ENCODE peak calls at places on chromosomes 4 and X, in four cellular contexts. D is upper lobe of left lung, M is B cell, O is GM23338. W is an unnamed sample.

GRCh38 chr4:121464854-121465253 is 84.0 kb upstream of the QRFPR start:
- DNase-seq in D (no peak), M (no peak), O (peak; percentile 37), W (no peak)

GRCh38 chr4:30719363-30720020 is 677 bp upstream of the PCDH7 start:
- DNase-seq in D (no peak), M (no peak), O (peak; percentile 83), W (no peak)

GRCh38 chr4:30938956-30939528 is 218.9 kb downstream of the PCDH7 start:
- DNase-seq in D (no peak), M (no peak), O (no peak), W (no peak)

GRCh38 chr4:6573986-6574746 is 823 bp upstream of the MAN2B2 start:
- DNase-seq in D (no peak), M (no peak), O (peak; percentile 19), W (no peak)

GRCh38 chr4:127782025-127782274 is 172 bp upstream of the HSPA4L start:
- DNase-seq in D (peak; percentile 81), M (no peak), O (peak; percentile 91), W (no peak)

GRCh38 chr4:74934016-74934821 is 1.3 kb downstream of the PARM1 start:
- DNase-seq in D (peak; percentile 74), M (peak; percentile 34), O (peak; percentile 74), W (no peak)

GRCh38 chrX:103817502-103817901 is 14.6 kb downstream of the RAB9B start:
- DNase-seq in D (no peak), M (peak; percentile 69), O (peak; percentile 63), W (no peak)

GRCh38 chr4:121062466-121062975 is 9.8 kb downstream of the NDNF start:
- DNase-seq in D (no peak), M (no peak), O (peak; percentile 8), W (no peak)

GRCh38 chr4:2061208-2062131 is 2.3 kb downstream of the NAT8L start:
- DNase-seq in D (no peak), M (no peak), O (no peak), W (no peak)

GRCh38 chr4:169626328-169627282 is 6.2 kb downstream of the CLCN3 start:
- DNase-seq in D (no peak), M (no peak), O (no peak), W (no peak)

GRCh38 chr4:69881173-69881773 is 21.3 kb upstream of the SULT1E1 start:
- DNase-seq in D (peak; percentile 30), M (peak; percentile 9), O (peak; percentile 53), W (no peak)

GRCh38 chrX:153726286-153727107 is 1.8 kb downstream of the ABCD1 start:
- DNase-seq in D (peak; percentile 81), M (peak; percentile 82), O (peak; percentile 80), W (peak; percentile 42)

GRCh38 chr4:159191989-159192388 is 89.1 kb downstream of the RAPGEF2 start:
- DNase-seq in D (no peak), M (no peak), O (peak; percentile 92), W (no peak)
- TF ChIP-seq CTCF in D (peak; percentile 33), M (no peak), O (peak; percentile 81), W (no peak)

GRCh38 chrX:115948018-115948923 is 222.3 kb upstream of the AGTR2 start:
- DNase-seq in D (no peak), M (peak; percentile 24), O (peak; percentile 13), W (no peak)
- TF ChIP-seq CTCF in D (no peak), M (no peak), O (peak; percentile 46), W (no peak)

DNA sequence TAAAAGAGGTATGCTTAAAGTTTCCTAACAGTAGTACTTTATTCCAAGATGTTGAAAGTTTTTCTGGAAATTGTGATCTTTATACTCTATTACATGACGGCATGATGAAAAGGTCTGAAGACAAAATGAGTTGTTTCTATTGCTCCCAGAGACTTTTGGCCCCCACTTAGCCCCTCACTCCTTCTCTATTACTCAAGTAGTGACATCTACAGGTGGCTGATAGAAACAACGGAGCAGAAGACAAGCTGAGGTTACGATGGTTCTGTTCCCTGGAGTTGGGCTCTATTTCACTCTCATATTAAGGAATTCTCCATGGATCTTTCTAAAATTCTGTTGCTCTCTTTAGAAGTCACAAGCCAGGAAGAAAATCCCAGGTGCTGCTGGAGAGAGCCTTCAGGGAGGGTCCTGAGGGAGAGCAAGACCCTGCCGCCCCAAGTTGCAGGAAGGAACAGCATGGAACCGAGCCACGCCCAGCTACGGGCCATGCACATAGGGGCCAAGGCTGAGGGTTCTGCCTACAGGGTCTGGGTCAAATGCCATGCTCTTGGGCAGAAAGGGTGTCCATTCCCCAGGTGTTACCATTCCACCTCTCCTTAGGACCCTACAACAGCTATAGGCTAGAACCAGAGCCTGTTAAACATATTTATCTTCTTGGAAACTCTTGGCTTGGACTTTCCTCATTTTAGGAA is 22.7 kb downstream of the RPL9 start:
- DNase-seq in D (no peak), M (no peak), O (peak; percentile 65), W (no peak)
- TF ChIP-seq CTCF in D (no peak), M (no peak), O (peak; percentile 76), W (no peak)

GRCh38 chr4:117135634-117136354 is 50.4 kb upstream of the TRAM1L1 start:
- DNase-seq in D (no peak), M (no peak), O (peak; percentile 1), W (no peak)

GRCh38 chr4:117137143-117137542 is 51.8 kb upstream of the TRAM1L1 start:
- DNase-seq in D (no peak), M (no peak), O (no peak), W (no peak)

DNA sequence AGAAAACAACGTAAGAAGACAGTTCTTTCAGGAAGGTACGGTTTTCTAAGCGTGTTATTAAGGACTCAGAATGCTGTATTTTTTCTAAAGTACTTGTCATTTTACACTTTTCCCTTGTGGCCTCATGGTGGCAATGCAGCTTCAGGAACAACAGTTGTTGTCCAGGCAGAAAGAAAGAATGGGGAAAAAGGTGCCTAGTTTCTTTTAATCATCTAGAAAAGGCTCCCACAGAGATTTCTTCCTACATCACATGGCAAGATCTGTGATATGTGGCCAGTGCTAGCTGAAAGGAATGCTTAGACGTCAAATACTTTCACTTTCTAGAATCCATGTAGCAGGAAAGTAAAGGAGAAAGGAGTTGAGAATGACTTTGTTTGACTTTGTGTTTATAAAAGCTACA is 49.0 kb upstream of the TRAM1L1 start:
- DNase-seq in D (no peak), M (no peak), O (peak; percentile 76), W (no peak)
- TF ChIP-seq CTCF in D (peak; percentile 46), M (no peak), O (peak; percentile 81), W (no peak)

GRCh38 chrX:95760356-95760755 is 924.3 kb upstream of the DIAPH2 start:
- DNase-seq in D (no peak), M (no peak), O (no peak), W (no peak)

GRCh38 chrX:95762716-95763115 is 921.9 kb upstream of the DIAPH2 start:
- DNase-seq in D (no peak), M (no peak), O (peak; percentile 48), W (no peak)

DNA sequence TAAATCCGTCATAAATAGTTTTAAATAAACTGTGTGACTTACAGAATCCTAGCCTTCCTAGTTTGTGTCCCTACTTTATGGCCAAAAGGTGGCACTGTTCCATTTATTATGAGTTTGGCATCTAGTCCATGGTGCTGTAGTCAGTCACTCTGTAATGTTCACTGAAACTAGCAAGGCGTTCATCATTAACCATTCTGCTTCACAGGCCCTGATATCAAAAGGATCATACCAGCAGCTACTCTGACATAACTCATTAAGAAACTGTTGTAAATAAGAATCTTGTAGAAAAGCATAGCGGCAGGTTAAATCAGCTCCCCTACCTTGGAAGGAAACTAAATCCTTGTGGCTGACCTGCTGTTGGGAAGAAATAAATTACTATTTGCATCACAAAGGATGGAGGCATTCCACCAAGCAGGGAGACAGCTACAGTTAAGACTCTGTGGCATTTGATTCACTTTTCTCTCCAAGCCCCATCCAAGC is 919.6 kb upstream of the DIAPH2 start:
- DNase-seq in D (no peak), M (peak; percentile 1), O (peak; percentile 68), W (no peak)
- TF ChIP-seq CTCF in D (peak; percentile 8), M (no peak), O (peak; percentile 69), W (no peak)

GRCh38 chr4:7964890-7965662 is 25.4 kb upstream of the AFAP1 start:
- DNase-seq in D (peak; percentile 63), M (no peak), O (peak; percentile 43), W (peak; percentile 63)

GRCh38 chr4:7963691-7964090 is 24.0 kb upstream of the AFAP1 start:
- DNase-seq in D (no peak), M (no peak), O (no peak), W (no peak)

GRCh38 chr4:7966281-7967062 is 26.8 kb upstream of the AFAP1 start:
- DNase-seq in D (no peak), M (no peak), O (no peak), W (no peak)

GRCh38 chr4:7962609-7963508 is 23.2 kb upstream of the AFAP1 start:
- DNase-seq in D (no peak), M (no peak), O (no peak), W (no peak)

GRCh38 chr4:7964459-7964858 is 24.8 kb upstream of the AFAP1 start:
- DNase-seq in D (no peak), M (no peak), O (no peak), W (no peak)
- TF ChIP-seq CTCF in D (no peak), M (no peak), O (peak; percentile 36), W (no peak)